ENCODE peak calls at places on chromosomes 3 and 15, in nine cellular contexts. Q is GM23338, E is psoas muscle, W is Caco-2, C is neural crest cell, A is osteocyte, U is progenitor cell of endocrine pancreas, Z is DND-41, M is adrenal gland. B is an unnamed sample.

GRCh38 chr15:101510212-101511197 is 21.0 kb upstream of the PCSK6 start:
- DNase-seq in U (no peak), W (no peak), M (no peak), C (no peak), A (peak; percentile 21), E (no peak), Q (no peak), Z (no peak), B (no peak)

GRCh38 chr3:40719660-40720287 is 195.0 kb downstream of the ZNF621 start:
- DNase-seq in A (no peak), W (peak; percentile 25), C (no peak), Z (no peak), E (no peak), U (no peak), M (no peak), Q (peak; percentile 56), B (no peak)

GRCh38 chr3:31466016-31466415 is 66.7 kb upstream of the STT3B start:
- DNase-seq in A (no peak), E (no peak), Z (no peak), C (no peak), W (no peak), Q (no peak), U (no peak), M (no peak), B (no peak)

GRCh38 chr3:125055165-125055912 is 458 bp downstream of the HEG1 start:
- DNase-seq in M (peak; percentile 64), A (no peak), Q (peak; percentile 40), E (peak; percentile 51), C (no peak), U (peak; percentile 33), W (no peak), Z (peak; percentile 22), B (peak; percentile 55)

GRCh38 chr3:184154909-184155643 is at the start of gene DVL3:
- DNase-seq in C (peak; percentile 41), A (peak; percentile 89), U (peak; percentile 45), Z (peak; percentile 50), M (peak; percentile 69), W (peak; percentile 74), E (peak; percentile 80), Q (peak; percentile 70), B (peak; percentile 82)

GRCh38 chr3:33915796-33916589 is 117.6 kb downstream of the PDCD6IP start:
- DNase-seq in A (no peak), Z (no peak), Q (peak; percentile 47), C (no peak), W (no peak), U (no peak), E (no peak), M (peak; percentile 18), B (no peak)

GRCh38 chr15:84982301-84982920 is 755 bp downstream of the PDE8A start:
- DNase-seq in Q (peak; percentile 63), Z (no peak), A (no peak), E (peak; percentile 46), U (no peak), C (no peak), W (peak; percentile 58), M (peak; percentile 48), B (peak; percentile 46)

GRCh38 chr3:105473521-105474223 is 107.0 kb downstream of the ALCAM start:
- DNase-seq in M (no peak), E (no peak), Z (no peak), C (no peak), Q (no peak), U (no peak), W (no peak), A (no peak), B (no peak)

GRCh38 chr3:185152433-185153169 is at the start of gene C3orf70:
- DNase-seq in Z (no peak), M (peak; percentile 40), U (peak; percentile 35), E (peak; percentile 59), W (peak; percentile 62), A (peak; percentile 90), C (peak; percentile 59), Q (peak; percentile 73), B (peak; percentile 65)

GRCh38 chr3:126846316-126846715 is 136.6 kb upstream of the PLXNA1 start:
- DNase-seq in C (no peak), E (no peak), M (no peak), W (no peak), A (no peak), Q (no peak), U (no peak), Z (no peak), B (no peak)

GRCh38 chr15:62739082-62739481 is 303.5 kb upstream of the TPM1 start:
- DNase-seq in U (no peak), Q (no peak), C (no peak), M (no peak), Z (no peak), W (no peak), E (no peak), A (no peak), B (no peak)

GRCh38 chr3:160381470-160381869 is 17.6 kb downstream of the IFT80 start:
- DNase-seq in W (no peak), A (no peak), Z (no peak), Q (no peak), U (no peak), M (no peak), C (no peak), E (no peak), B (no peak)

GRCh38 chr3:60013241-60013640 is 963.4 kb upstream of the CFAP20DC start:
- DNase-seq in C (no peak), Q (no peak), W (no peak), U (no peak), E (no peak), M (no peak), Z (no peak), A (no peak), B (no peak)

GRCh38 chr3:42002790-42003189 is 40.9 kb upstream of the ULK4 start:
- DNase-seq in U (no peak), E (no peak), A (no peak), M (no peak), Q (no peak), Z (no peak), C (no peak), W (no peak), B (no peak)

GRCh38 chr3:42001777-42002176 is 39.9 kb upstream of the ULK4 start:
- DNase-seq in A (no peak), C (no peak), Z (no peak), E (no peak), W (no peak), M (no peak), Q (no peak), U (no peak), B (no peak)

GRCh38 chr3:41997702-41998551 is 36.0 kb upstream of the ULK4 start:
- DNase-seq in A (no peak), W (no peak), Q (peak; percentile 74), Z (no peak), U (no peak), E (no peak), M (no peak), C (peak; percentile 19), B (no peak)
- TF ChIP-seq CTCF in A (peak; percentile 33), W (no peak), Q (peak; percentile 59), Z (no peak), U (peak; percentile 47), E (peak; percentile 25), M (peak; percentile 31), C (peak; percentile 51), B (no peak)

GRCh38 chr15:44535092-44535491 is 1.9 kb upstream of the EIF3J start:
- DNase-seq in Q (no peak), E (no peak), M (no peak), A (no peak), U (no peak), C (no peak), Z (no peak), W (no peak), B (no peak)

GRCh38 chr15:44535509-44536297 is 1.2 kb upstream of the EIF3J start:
- DNase-seq in C (no peak), E (no peak), A (peak; percentile 53), U (peak; percentile 11), Q (peak; percentile 53), W (peak; percentile 35), M (peak; percentile 38), Z (no peak), B (peak; percentile 39)

GRCh38 chr15:44536962-44537727 is at the start of gene EIF3J:
- DNase-seq in A (peak; percentile 98), Q (peak; percentile 45), M (peak; percentile 95), U (peak; percentile 88), W (peak; percentile 97), E (peak; percentile 96), C (peak; percentile 78), Z (peak; percentile 93), B (peak; percentile 96)

GRCh38 chr15:44536298-44536961 is 517 bp upstream of the EIF3J start:
- DNase-seq in Z (no peak), W (peak; percentile 90), M (peak; percentile 86), A (peak; percentile 96), E (peak; percentile 84), U (peak; percentile 71), Q (peak; percentile 95), C (peak; percentile 78), B (no peak)

GRCh38 chr15:44537728-44538240 is 837 bp downstream of the EIF3J start:
- DNase-seq in A (no peak), W (peak; percentile 53), E (no peak), Q (peak; percentile 60), Z (no peak), M (no peak), C (no peak), U (no peak), B (no peak)
- TF ChIP-seq CTCF in A (peak; percentile 19), W (peak; percentile 19), E (peak; percentile 3), Q (no peak), Z (no peak), M (peak; percentile 3), C (peak; percentile 42), U (no peak), B (no peak)

DNA sequence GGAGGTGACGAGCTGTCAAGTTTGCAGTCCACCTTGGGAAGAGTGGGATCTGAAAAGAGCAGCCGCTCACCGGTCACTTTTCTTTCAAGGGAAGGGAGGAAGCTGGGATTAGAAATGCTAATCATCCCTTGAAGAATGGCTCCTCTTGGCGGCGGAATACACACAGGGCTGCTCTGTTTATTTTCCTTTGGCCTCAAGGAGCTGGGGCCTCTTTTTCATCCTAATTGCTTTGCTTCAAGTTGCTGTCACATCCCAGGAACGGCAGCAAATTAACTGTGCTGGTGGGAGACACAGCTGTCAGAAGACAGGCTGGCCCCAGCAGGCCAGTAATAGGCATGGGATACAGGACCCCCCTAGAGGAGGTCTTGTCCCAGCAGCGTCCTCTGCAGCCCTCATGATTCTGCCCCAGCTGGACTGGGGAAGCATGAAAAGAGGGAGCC is 6.7 kb downstream of the KBTBD13 start:
- DNase-seq in E (no peak), U (no peak), Q (peak; percentile 75), M (no peak), Z (no peak), W (peak; percentile 39), C (peak; percentile 28), A (no peak), B (no peak)
- TF ChIP-seq CTCF in E (peak; percentile 28), U (peak; percentile 16), Q (peak; percentile 37), M (peak; percentile 14), Z (no peak), W (no peak), C (peak; percentile 42), A (peak; percentile 62), B (no peak)

DNA sequence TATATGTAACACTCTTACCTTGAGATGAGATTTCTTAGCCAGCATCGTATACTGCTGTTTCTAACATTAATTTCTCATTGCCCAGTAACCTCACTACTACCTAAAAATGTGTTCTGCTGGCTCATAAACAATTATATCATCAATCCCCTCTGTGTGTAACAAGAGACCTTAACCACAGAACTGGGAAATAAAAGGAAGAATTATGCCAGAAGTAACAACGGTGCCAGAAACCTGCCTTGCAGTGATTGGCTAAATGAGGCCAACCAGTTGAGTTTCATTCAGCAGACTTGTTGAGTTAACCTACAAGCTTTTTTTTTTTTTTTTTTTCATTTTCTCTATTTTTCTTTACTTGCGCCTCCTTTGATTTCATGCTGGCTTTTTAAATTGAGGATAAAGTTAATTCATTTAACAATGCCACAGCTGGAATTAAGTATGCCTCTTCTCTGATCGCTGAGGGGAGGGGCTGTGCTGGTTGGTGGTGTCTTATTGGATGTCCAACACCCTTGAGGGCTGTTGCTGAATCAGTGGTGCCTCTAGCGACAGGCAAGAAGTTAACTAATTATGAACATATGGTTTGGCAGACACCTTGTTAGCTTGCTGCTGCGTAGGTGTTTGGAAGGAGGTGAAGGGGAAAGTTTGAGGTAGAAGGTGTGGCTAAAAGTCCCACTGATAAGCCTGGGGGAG is 30.0 kb upstream of the GMNC start:
- DNase-seq in C (no peak), E (no peak), W (no peak), Z (no peak), A (no peak), M (no peak), U (no peak), Q (peak; percentile 34), B (no peak)
- TF ChIP-seq CTCF in C (no peak), E (no peak), W (no peak), Z (no peak), A (no peak), M (no peak), U (no peak), Q (no peak), B (no peak)